ENCODE peak calls at places on chromosomes 12 and 14, in six cellular contexts. B is endothelial cell of umbilical vein, I is IMR-90, D is BE2C, L is tibial artery, X is dorsolateral prefrontal cortex. S is an unnamed sample.

GRCh38 chr12:49809369-49810158 is 18.6 kb downstream of the NCKAP5L start:
- DNase-seq in B (no peak), I (no peak), D (no peak), L (no peak), X (no peak), S (peak; percentile 47)

GRCh38 chr14:101554991-101555668 is 6.2 kb upstream of the DIO3 start:
- DNase-seq in B (no peak), I (no peak), D (no peak), L (no peak), X (no peak), S (peak; percentile 30)

GRCh38 chr14:73235531-73236155 is 1.7 kb upstream of the PAPLN start:
- DNase-seq in B (no peak), I (no peak), D (no peak), L (no peak), X (peak; percentile 22), S (no peak)

GRCh38 chr14:35402323-35403084 is 2.0 kb downstream of the NFKBIA start:
- DNase-seq in B (peak; percentile 38), I (peak; percentile 56), D (no peak), L (no peak), X (no peak), S (no peak)

GRCh38 chr14:50790568-50790967 is 40.4 kb downstream of the NIN start:
- DNase-seq in B (no peak), I (peak; percentile 70), D (no peak), L (no peak), X (no peak), S (no peak)

GRCh38 chr12:88509347-88509746 is 70.9 kb downstream of the KITLG start:
- DNase-seq in B (no peak), I (peak; percentile 52), D (no peak), L (no peak), X (no peak), S (no peak)

GRCh38 chr12:46461907-46462605 is 89.5 kb upstream of the SLC38A2 start:
- DNase-seq in B (no peak), I (no peak), D (no peak), L (no peak), X (no peak), S (no peak)

GRCh38 chr14:21199611-21200570 is 44.0 kb upstream of the OR5AU1 start:
- DNase-seq in B (no peak), I (peak; percentile 80), D (no peak), L (no peak), X (no peak), S (no peak)

GRCh38 chr12:130633771-130634170 is 82.3 kb downstream of the RIMBP2 start:
- DNase-seq in B (no peak), I (no peak), D (peak; percentile 87), L (no peak), X (peak; percentile 65), S (peak; percentile 46)

GRCh38 chr12:103205906-103206305 is 248.4 kb downstream of the ASCL1 start:
- DNase-seq in B (no peak), I (no peak), D (no peak), L (no peak), X (no peak), S (no peak)

DNA sequence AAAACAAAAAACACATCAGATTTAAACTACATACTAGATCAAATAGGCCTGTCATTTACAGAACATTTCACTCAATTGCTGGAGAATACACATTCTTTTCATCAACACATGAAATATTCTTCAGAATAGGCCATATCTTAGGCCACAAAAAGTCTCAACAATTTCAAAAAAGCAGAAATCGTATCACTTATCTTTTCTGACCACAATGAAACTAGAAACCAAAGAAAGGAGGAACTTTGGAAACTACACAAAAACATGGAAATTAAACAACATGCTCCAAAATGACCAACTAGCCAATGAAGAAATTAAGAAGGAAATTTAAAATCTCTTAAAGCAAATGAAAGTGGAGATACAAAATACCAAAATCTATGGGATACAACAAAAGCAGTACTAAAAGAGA is 35.1 kb downstream of the PARP11 start:
- DNase-seq in B (no peak), I (no peak), D (no peak), L (no peak), X (no peak), S (no peak)
- H3K4me3 ChIP-seq in B (no peak overlapping the region), I (no peak overlapping the region), D (no peak overlapping the region), L (no peak overlapping the region), X (no peak overlapping the region), S (no peak overlapping the region)

GRCh38 chr12:8581098-8581784 is 31.4 kb downstream of the AICDA start:
- DNase-seq in B (no peak), I (no peak), D (no peak), L (no peak), X (no peak), S (no peak)

GRCh38 chr12:8572507-8572906 is 31.8 kb upstream of the CLEC4E start:
- DNase-seq in B (no peak), I (no peak), D (no peak), L (no peak), X (no peak), S (no peak)

GRCh38 chr12:8577879-8578278 is 34.8 kb downstream of the AICDA start:
- DNase-seq in B (no peak), I (no peak), D (no peak), L (no peak), X (no peak), S (no peak)
- TF ChIP-seq CTCF in B (no peak), I (no peak), D (no peak), L (no peak), X (no peak), S (no peak)

GRCh38 chr12:14884458-14884878 is 1.2 kb downstream of the MGP start:
- DNase-seq in B (peak; percentile 84), I (peak; percentile 72), D (peak; percentile 74), L (peak; percentile 92), X (peak; percentile 68), S (peak; percentile 89)
- H3K4me3 ChIP-seq in B (peak overlapping the region; percentile 64), I (no peak overlapping the region), D (peak overlapping the region; percentile 7), L (peak overlapping the region; percentile 58), X (peak overlapping the region; percentile 20), S (peak overlapping the region; percentile 52)

GRCh38 chr12:109446869-109447268 is 30.2 kb downstream of the KCTD10 start:
- DNase-seq in B (no peak), I (no peak), D (no peak), L (no peak), X (no peak), S (no peak)
- TF ChIP-seq CTCF in B (no peak), I (no peak), D (no peak), L (no peak), X (no peak), S (no peak)

DNA sequence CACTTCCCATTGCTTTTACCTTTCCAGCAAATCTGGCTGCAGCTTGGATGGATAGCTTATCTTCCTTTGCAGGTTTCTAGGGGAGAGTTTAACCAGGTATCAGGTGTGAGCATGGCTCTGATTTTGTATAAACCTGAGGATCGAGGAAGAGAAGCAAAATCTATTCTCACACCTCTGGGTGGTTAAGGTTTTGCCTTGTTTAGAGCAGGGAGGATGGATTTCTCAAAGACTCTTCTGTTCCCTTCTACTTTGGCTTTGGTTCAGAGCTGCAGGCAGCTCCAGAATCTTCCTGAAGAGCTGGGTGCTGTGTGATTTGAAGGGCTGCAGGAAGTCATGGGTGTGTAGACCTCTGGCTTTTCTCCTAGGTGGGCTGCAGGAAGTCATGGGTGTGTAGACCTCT is 1.7 kb downstream of the JDP2 start:
- DNase-seq in B (no peak), I (no peak), D (no peak), L (no peak), X (no peak), S (no peak)
- H3K4me3 ChIP-seq in B (no peak overlapping the region), I (peak overlapping the region; percentile 58), D (no peak overlapping the region), L (peak overlapping the region; percentile 70), X (peak overlapping the region; percentile 79), S (peak overlapping the region; percentile 75)

DNA sequence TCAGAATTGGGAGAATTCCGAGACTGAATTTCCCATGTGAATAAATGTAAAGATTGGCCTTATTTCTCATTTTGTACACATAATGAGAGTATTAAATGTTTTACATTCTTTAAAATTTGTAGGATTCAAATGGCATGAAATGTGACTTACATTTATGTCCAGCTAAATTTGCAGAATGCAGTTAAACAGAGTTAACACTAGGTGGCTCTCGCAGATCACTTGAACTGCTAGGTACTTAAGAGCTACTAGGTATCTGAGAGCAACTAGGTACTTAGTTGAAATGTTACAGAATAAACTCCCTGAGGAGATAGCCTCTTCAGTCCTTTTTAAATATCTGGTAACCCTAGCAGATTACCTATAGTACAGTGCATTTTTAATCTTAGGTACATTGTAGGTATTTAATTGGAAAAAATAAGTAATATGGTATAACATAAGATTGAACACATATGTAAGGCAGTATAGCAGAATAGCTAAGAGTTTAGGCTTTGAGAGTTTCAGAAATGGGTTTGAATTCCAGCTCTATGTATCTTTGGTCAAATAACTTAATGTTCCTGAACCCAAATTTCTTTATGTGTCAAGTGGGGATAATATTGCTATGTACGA is 73.8 kb downstream of the KIAA0586 start:
- DNase-seq in B (peak; percentile 67), I (peak; percentile 88), D (peak; percentile 24), L (no peak), X (no peak), S (no peak)
- TF ChIP-seq CTCF in B (peak; percentile 64), I (peak; percentile 93), D (peak; percentile 93), L (peak; percentile 89), X (peak; percentile 83), S (peak; percentile 80)

GRCh38 chr12:3464561-3464960 is 26.4 kb upstream of the PRMT8 start:
- DNase-seq in B (no peak), I (no peak), D (no peak), L (no peak), X (no peak), S (no peak)
- H3K4me3 ChIP-seq in B (no peak overlapping the region), I (no peak overlapping the region), D (no peak overlapping the region), L (no peak overlapping the region), X (no peak overlapping the region), S (no peak overlapping the region)